ENCODE peak calls at places on chromosomes 4 and X, in four cellular contexts. W is K562, F is endothelial cell of umbilical vein, Q is H1. M is an unnamed sample.

GRCh38 chr4:152255437-152255836 is 280.5 kb downstream of the FBXW7 start:
- DNase-seq in Q (no peak), F (peak), W (no peak), M (no peak)

GRCh38 chr4:161172396-161173026 is 991.3 kb downstream of the FSTL5 start:
- DNase-seq in F (no peak), W (no peak), Q (no peak), M (no peak)

GRCh38 chrX:103520391-103520790 is 1.1 kb upstream of the RAB40A start:
- DNase-seq in F (no peak), W (no peak), Q (no peak), M (no peak)

GRCh38 chr4:56465599-56466295 is 1.7 kb upstream of the SRP72 start:
- DNase-seq in F (no peak), W (peak), Q (no peak), M (no peak)

GRCh38 chrX:140733766-140734342 is 24.3 kb downstream of the LINC00632 start:
- DNase-seq in W (peak), Q (no peak), F (peak), M (peak)

GRCh38 chr4:155415662-155416061 is 38.9 kb upstream of the MAP9 start:
- DNase-seq in W (no peak), F (no peak), Q (no peak), M (no peak)

GRCh38 chr4:16889945-16890344 is 8.5 kb downstream of the LDB2 start:
- DNase-seq in Q (no peak), F (peak), W (no peak), M (no peak)

GRCh38 chrX:101462892-101463291 is 22.4 kb upstream of the ARMCX4 start:
- DNase-seq in Q (no peak), F (peak), W (peak), M (peak)

GRCh38 chr4:65918217-65918616 is 247.9 kb upstream of the EPHA5 start:
- DNase-seq in W (no peak), Q (no peak), F (no peak), M (no peak)

GRCh38 chr4:121824950-121825349 is 1.3 kb upstream of the CCNA2 start:
- DNase-seq in F (no peak), Q (no peak), W (no peak), M (no peak)

GRCh38 chr4:83362492-83363329 is 28.1 kb upstream of the HPSE start:
- DNase-seq in F (peak), W (peak), Q (no peak), M (peak)

GRCh38 chr4:183438458-183439113 is 5.8 kb upstream of the CDKN2AIP start:
- DNase-seq in F (peak), Q (no peak), W (no peak), M (peak)

GRCh38 chr4:8081171-8081570 is 77.4 kb downstream of the ABLIM2 start:
- DNase-seq in Q (no peak), F (no peak), W (no peak), M (no peak)

GRCh38 chr4:80454561-80454960 is 119.0 kb downstream of the CFAP299 start:
- DNase-seq in F (no peak), W (no peak), Q (no peak), M (no peak)

GRCh38 chr4:11293866-11294265 is 134.8 kb downstream of the HS3ST1 start:
- DNase-seq in F (no peak), Q (no peak), W (no peak), M (no peak)

GRCh38 chr4:77927991-77928925 is 65.6 kb downstream of the MRPL1 start:
- DNase-seq in F (peak), W (no peak), Q (no peak), M (peak)

DNA sequence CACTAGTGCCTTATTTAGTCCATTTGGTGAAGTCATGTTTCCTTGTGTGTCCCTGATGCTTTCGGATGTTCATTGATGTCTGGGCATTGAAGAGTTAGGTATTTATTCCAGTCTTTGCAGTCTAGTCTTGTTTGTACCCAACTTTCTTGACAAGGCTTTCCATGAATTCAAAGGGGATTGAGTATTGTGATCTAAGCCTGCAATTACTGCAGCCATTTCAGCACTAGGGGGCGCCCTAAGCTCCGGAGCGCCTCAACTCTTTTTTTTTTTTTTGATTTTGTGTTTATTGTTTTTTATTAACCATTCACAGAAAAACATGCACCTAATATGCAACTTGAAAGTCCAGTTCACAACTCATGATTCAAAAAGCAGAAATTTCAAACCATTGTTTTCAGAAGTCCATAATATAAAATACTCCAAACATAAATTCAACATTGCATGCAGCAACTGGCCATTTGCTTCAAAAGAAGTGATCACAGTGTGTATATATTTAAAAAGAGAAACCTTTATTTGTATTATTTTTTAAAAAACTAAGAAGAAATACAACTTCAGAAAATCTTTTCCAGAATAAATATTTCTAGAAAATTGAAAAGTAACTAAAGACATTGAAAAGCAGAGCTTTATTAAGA is 59.2 kb downstream of the PTPN13 start:
- DNase-seq in F (peak), W (peak), Q (no peak), M (peak)
- TF ChIP-seq JUN in F (no peak), W (no peak), Q (no peak), M (no peak)

DNA sequence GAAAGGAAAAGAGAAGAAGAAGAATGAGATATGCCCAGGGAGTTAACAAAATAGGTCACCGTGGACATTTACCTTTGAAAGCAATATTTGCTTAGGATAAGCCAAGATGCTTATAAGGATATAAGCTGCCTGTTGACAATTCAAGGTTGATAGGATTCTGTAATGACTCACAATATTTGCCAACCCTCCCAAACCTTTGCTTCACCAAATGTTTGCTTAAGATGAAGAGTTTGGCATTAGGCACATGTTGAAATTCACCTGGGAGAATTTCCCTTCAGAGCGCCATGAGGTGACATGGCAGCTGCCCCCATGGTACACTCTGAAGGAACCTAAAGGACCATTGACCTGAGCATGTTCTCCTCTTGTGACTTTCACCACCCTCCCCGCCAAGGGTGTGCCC is 4.6 kb downstream of the PALLD start:
- DNase-seq in Q (no peak), F (no peak), W (no peak), M (peak)
- TF ChIP-seq POLR2AphosphoS5 in Q (no peak), F (no peak), W (no peak), M (no peak)

GRCh38 chr4:109611045-109611616 is 51.1 kb downstream of the MCUB start:
- DNase-seq in W (no peak), F (peak), Q (no peak), M (peak)
- TF ChIP-seq JUN in W (no peak), F (no peak), Q (no peak), M (no peak)

GRCh38 chrX:16989750-16990149 is 43.3 kb downstream of the REPS2 start:
- DNase-seq in F (no peak), W (no peak), Q (no peak), M (no peak)
- TF ChIP-seq POLR2AphosphoS5 in F (no peak), W (no peak), Q (no peak), M (no peak)

M was measured in HepG2.